ENCODE peak calls at places on chromosomes 1 and 21, in six cellular contexts. C is prostate gland, O is IMR-90, U is esophagus muscularis mucosa, X is Peyer's patch, Z is transverse colon. V is an unnamed sample. For H3K9me3 and H3K27me3, the result is how much of the 10 kb centered on the place peaks cover.

GRCh38 chr1:9557624-9558023 is 18.4 kb downstream of the SLC25A33 start:
- DNase-seq in C (no peak), O (no peak), U (no peak), X (no peak), Z (no peak), V (no peak)

GRCh38 chr1:209674957-209675566 is at the start of gene G0S2:
- DNase-seq in C (peak), O (peak), U (peak), X (peak), Z (peak), V (peak)

GRCh38 chr1:209102120-209102519 is 481.4 kb upstream of the CAMK1G start:
- DNase-seq in C (no peak), O (no peak), U (no peak), X (no peak), Z (no peak), V (no peak)

GRCh38 chr1:155026588-155026987 is 7.0 kb downstream of the DCST2 start:
- DNase-seq in C (no peak), O (peak), U (no peak), X (no peak), Z (no peak), V (no peak)

GRCh38 chr1:221667504-221667903 is 74.4 kb downstream of the DUSP10 start:
- DNase-seq in C (no peak), O (peak), U (no peak), X (no peak), Z (no peak), V (no peak)

GRCh38 chr1:41758490-41758889 is 160.2 kb downstream of the HIVEP3 start:
- DNase-seq in C (no peak), O (no peak), U (no peak), X (no peak), Z (no peak), V (no peak)

GRCh38 chr21:37982496-37983318 is 66.5 kb upstream of the KCNJ6 start:
- DNase-seq in C (no peak), O (no peak), U (no peak), X (no peak), Z (no peak), V (no peak)

GRCh38 chr1:236603896-236604217 is 459 bp downstream of the HEATR1 start:
- DNase-seq in C (no peak), O (peak), U (no peak), X (no peak), Z (no peak), V (no peak)

GRCh38 chr1:168279253-168279652 is 1.4 kb upstream of the TBX19 start:
- DNase-seq in C (no peak), O (no peak), U (no peak), X (no peak), Z (no peak), V (no peak)

GRCh38 chr21:39159342-39160063 is 23.7 kb downstream of the PSMG1 start:
- DNase-seq in C (no peak), O (peak), U (peak), X (no peak), Z (no peak), V (no peak)

GRCh38 chr1:6352138-6352563 is 41.4 kb downstream of the ACOT7 start:
- DNase-seq in C (no peak), O (no peak), U (no peak), X (peak), Z (peak), V (no peak)

GRCh38 chr21:40769231-40769630 is 77.7 kb downstream of the DSCAM start:
- DNase-seq in C (no peak), O (no peak), U (peak), X (no peak), Z (no peak), V (no peak)

GRCh38 chr1:95012389-95012788 is 60.4 kb downstream of the ALG14 start:
- DNase-seq in C (no peak), O (peak), U (peak), X (no peak), Z (no peak), V (no peak)

GRCh38 chr1:84758968-84759491 is 68.8 kb upstream of the SSX2IP start:
- DNase-seq in C (no peak), O (peak), U (no peak), X (no peak), Z (no peak), V (no peak)

GRCh38 chr1:93733340-93733739 is 51.7 kb upstream of the BCAR3 start:
- DNase-seq in C (no peak), O (no peak), U (no peak), X (no peak), Z (no peak), V (no peak)

GRCh38 chr1:236141447-236142357 is 637 bp upstream of the GPR137B start:
- DNase-seq in C (no peak), O (peak), U (no peak), X (peak), Z (peak), V (peak)

GRCh38 chr1:84956097-84956496 is 40.8 kb downstream of the MCOLN2 start:
- DNase-seq in C (no peak), O (no peak), U (no peak), X (no peak), Z (no peak), V (no peak)

DNA sequence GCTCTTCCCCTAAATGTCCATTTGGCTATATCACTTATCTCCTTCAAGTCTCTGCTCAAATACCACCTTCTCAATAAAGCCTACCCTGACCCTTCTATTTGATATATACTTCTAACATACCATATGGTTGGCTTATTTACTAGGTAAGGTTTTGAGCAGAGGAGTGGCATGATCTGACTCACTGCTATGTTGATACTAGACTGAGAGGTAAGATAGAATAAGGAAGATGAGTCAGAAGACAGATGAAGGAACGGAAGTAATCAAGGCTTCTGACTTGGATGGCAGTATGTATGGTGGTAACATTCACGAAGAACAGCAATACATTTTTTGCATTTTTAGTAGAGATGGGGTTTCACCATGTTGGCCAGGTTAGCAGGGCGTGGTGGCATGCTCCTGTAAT is 4.8 kb upstream of the HRNR start:
- DNase-seq in C (no peak), O (no peak), U (no peak), X (no peak), Z (no peak), V (no peak)
- H3K9me3 ChIP-seq in C (under half), O (under half), U (under half), X (under half), Z (under half), V (under half)

GRCh38 chr21:33542640-33543504 is at the start of gene SON:
- DNase-seq in C (peak), O (peak), U (peak), X (peak), Z (peak), V (peak)
- TF ChIP-seq POLR2A in C (peak), O (peak), U (peak), X (peak), Z (peak), V (peak)

GRCh38 chr1:25096307-25097150 is 135.8 kb downstream of the SYF2 start:
- DNase-seq in C (no peak), O (no peak), U (no peak), X (no peak), Z (no peak), V (no peak)

GRCh38 chr1:25094229-25094628 is 138.1 kb downstream of the SYF2 start:
- DNase-seq in C (no peak), O (no peak), U (no peak), X (no peak), Z (no peak), V (no peak)

GRCh38 chr1:25091671-25092070 is 140.6 kb downstream of the SYF2 start:
- DNase-seq in C (no peak), O (no peak), U (no peak), X (no peak), Z (no peak), V (no peak)

GRCh38 chr1:25095635-25096200 is 136.6 kb downstream of the SYF2 start:
- DNase-seq in C (no peak), O (no peak), U (no peak), X (no peak), Z (no peak), V (no peak)

GRCh38 chr1:25094995-25095394 is 137.3 kb downstream of the SYF2 start:
- DNase-seq in C (no peak), O (no peak), U (no peak), X (no peak), Z (no peak), V (no peak)
- H3K27me3 ChIP-seq in C (under half), O (half or more), U (under half), X (under half), Z (under half), V (under half)

DNA sequence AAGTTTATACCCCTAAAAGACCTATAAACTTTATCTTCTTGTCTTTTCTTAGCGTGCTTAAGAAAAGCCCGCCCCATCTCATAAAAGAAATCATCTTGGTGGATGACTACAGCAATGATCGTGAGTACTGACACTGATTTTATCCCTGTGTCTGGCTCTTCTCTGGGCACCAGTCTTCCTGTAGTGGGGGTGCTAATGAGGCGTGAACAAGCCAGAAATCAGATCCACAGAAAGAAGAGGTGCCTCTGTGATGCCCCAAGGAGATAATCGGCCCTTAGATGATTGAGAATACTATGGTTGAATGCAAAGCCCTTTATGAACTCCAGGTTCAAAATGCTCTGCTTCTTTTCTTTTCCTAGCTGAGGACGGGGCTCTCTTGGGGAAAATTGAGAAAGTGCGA is 169.3 kb downstream of the GALNT2 start:
- DNase-seq in C (no peak), O (no peak), U (no peak), X (no peak), Z (no peak), V (no peak)
- H3K9me3 ChIP-seq in C (under half), O (under half), U (under half), X (under half), Z (under half), V (under half)

DNA sequence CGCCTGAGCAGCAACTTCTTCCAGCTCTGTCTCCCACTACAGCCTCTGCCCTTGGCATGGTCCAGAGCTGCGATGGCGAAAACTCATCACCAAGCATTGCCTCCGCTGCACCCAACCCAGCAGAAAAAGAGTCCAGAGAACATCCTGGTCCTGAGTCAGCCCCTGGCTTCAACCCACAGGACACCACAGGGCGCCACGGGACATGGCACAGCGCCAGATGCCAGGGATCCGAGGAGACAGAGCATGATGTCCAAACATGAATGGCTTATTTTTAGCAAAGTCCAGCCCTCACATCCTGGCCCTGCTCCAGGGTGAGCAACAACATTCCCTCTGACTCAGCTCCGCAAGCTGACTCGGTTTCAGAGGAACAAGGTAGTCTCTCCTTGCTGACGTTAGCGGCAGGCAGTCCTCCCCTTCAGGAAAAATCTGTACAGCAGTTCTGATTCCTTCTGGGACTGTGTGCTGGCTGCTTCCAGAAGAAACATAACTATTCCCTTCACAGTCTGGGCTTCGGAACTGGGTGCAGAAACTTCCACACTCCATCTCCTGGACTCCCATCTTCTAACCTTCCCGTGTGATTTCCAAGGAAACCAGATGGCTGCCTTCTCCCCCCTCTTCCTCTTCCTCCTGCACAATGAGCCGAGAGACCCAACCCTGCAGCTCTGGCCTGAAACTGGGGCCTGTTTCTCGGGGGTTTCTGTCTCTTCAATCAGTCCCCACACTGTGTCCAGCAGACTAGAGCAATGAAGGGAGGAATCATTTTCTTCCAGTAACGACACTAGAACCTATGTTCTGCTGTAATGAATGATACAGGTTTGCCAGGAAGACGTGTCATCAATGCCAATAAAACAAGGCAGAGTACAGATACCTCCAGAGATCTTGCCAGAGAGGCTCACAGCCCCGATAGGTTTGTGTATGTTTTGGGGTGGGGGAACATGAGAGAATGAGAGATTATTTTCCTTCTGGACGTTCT is 131.2 kb downstream of the TOMM20 start:
- DNase-seq in C (peak), O (peak), U (peak), X (peak), Z (peak), V (peak)
- TF ChIP-seq POLR2A in C (peak), O (peak), U (no peak), X (peak), Z (peak), V (no peak)

V was measured in thyroid gland.